ENCODE peak calls at places on chromosomes 7 and 10, in seven cellular contexts. Y is endothelial cell of umbilical vein, Z is gastrocnemius medialis, V is HCT116, L is right lobe of liver, U is tibial nerve, C is body of pancreas. G is an unnamed sample.

GRCh38 chr10:75508239-75508813 is 76.9 kb downstream of the LRMDA start:
- DNase-seq in Y (peak), Z (no peak), V (no peak), L (no peak), U (no peak), C (no peak), G (peak)

GRCh38 chr10:112951349-112952281 is 1.6 kb downstream of the TCF7L2 start:
- DNase-seq in Y (peak), Z (peak), V (peak), L (peak), U (peak), C (peak), G (peak)

GRCh38 chr10:86135191-86135590 is 231.4 kb downstream of the GRID1 start:
- DNase-seq in Y (no peak), Z (no peak), V (no peak), L (no peak), U (no peak), C (no peak), G (no peak)

GRCh38 chr7:111756687-111757178 is 194.4 kb upstream of the IMMP2L start:
- DNase-seq in Y (no peak), Z (peak), V (no peak), L (no peak), U (peak), C (peak), G (peak)

GRCh38 chr10:12907651-12908050 is 93.9 kb downstream of the CCDC3 start:
- DNase-seq in Y (peak), Z (no peak), V (no peak), L (no peak), U (no peak), C (no peak), G (no peak)

GRCh38 chr10:103616705-103617361 is 123.3 kb downstream of the NEURL1 start:
- DNase-seq in Y (no peak), Z (peak), V (no peak), L (peak), U (peak), C (peak), G (no peak)

GRCh38 chr7:148306759-148307158 is 283.8 kb upstream of the C7orf33 start:
- DNase-seq in Y (no peak), Z (no peak), V (no peak), L (no peak), U (no peak), C (no peak), G (no peak)

GRCh38 chr10:29617880-29618340 is 16.9 kb downstream of the SVIL start:
- DNase-seq in Y (no peak), Z (no peak), V (no peak), L (no peak), U (no peak), C (no peak), G (no peak)

GRCh38 chr10:71331736-71332135 is 12.7 kb downstream of the SLC29A3 start:
- DNase-seq in Y (no peak), Z (no peak), V (no peak), L (no peak), U (no peak), C (no peak), G (no peak)

GRCh38 chr7:143295870-143296269 is 7.7 kb downstream of the CASP2 start:
- DNase-seq in Y (peak), Z (no peak), V (no peak), L (no peak), U (no peak), C (no peak), G (no peak)

GRCh38 chr10:60943372-60944158 is 420 bp downstream of the RHOBTB1 start:
- DNase-seq in Y (peak), Z (peak), V (peak), L (peak), U (peak), C (peak), G (peak)

GRCh38 chr10:111231779-111232178 is 154.9 kb downstream of the ADRA2A start:
- DNase-seq in Y (no peak), Z (no peak), V (no peak), L (no peak), U (no peak), C (no peak), G (no peak)

GRCh38 chr7:71735961-71736556 is 604.1 kb downstream of the GALNT17 start:
- DNase-seq in Y (peak), Z (peak), V (peak), L (peak), U (peak), C (peak), G (peak)

GRCh38 chr7:36278069-36278766 is 111.4 kb upstream of the ANLN start:
- DNase-seq in Y (no peak), Z (no peak), V (no peak), L (peak), U (no peak), C (no peak), G (no peak)

GRCh38 chr10:132111871-132112341 is 46.2 kb downstream of the JAKMIP3 start:
- DNase-seq in Y (no peak), Z (no peak), V (no peak), L (peak), U (no peak), C (no peak), G (no peak)

GRCh38 chr7:115477193-115477651 is 553.3 kb downstream of the TFEC start:
- DNase-seq in Y (no peak), Z (no peak), V (no peak), L (no peak), U (no peak), C (no peak), G (no peak)

GRCh38 chr10:47164126-47164799 is 135.7 kb upstream of the GDF10 start:
- DNase-seq in Y (no peak), Z (no peak), V (no peak), L (no peak), U (no peak), C (no peak), G (peak)

GRCh38 chr10:131997366-131998049 is 15.8 kb upstream of the BNIP3 start:
- DNase-seq in Y (peak), Z (peak), V (no peak), L (peak), U (peak), C (peak), G (no peak)

GRCh38 chr7:110043514-110043913 is 1047.4 kb upstream of the LRRN3 start:
- DNase-seq in Y (no peak), Z (no peak), V (no peak), L (no peak), U (no peak), C (no peak), G (no peak)

GRCh38 chr10:96917628-96918027 is 85.5 kb downstream of the LCOR start:
- DNase-seq in Y (no peak), Z (no peak), V (no peak), L (no peak), U (no peak), C (no peak), G (no peak)

GRCh38 chr7:105664816-105665525 is 83.7 kb upstream of the EFCAB10 start:
- DNase-seq in Y (peak), Z (no peak), V (peak), L (no peak), U (no peak), C (peak), G (peak)

GRCh38 chr10:97385565-97385964 is 15.6 kb downstream of the RRP12 start:
- DNase-seq in Y (no peak), Z (no peak), V (no peak), L (no peak), U (no peak), C (no peak), G (no peak)

GRCh38 chr10:46033602-46034011 is 3.2 kb upstream of the NCOA4 start:
- DNase-seq in Y (peak), Z (no peak), V (no peak), L (no peak), U (no peak), C (peak), G (peak)

GRCh38 chr10:104318810-104319684 is 19.2 kb downstream of the ITPRIP start:
- DNase-seq in Y (no peak), Z (peak), V (no peak), L (no peak), U (peak), C (no peak), G (no peak)

GRCh38 chr10:12707461-12708185 is 293.9 kb downstream of the CCDC3 start:
- DNase-seq in Y (peak), Z (no peak), V (peak), L (peak), U (no peak), C (peak), G (peak)

GRCh38 chr10:31507427-31507826 is 188.4 kb downstream of the ZEB1 start:
- DNase-seq in Y (no peak), Z (no peak), V (no peak), L (no peak), U (no peak), C (no peak), G (no peak)

GRCh38 chr7:42611961-42612360 is 299.9 kb downstream of the C7orf25 start:
- DNase-seq in Y (no peak), Z (no peak), V (no peak), L (no peak), U (no peak), C (no peak), G (no peak)

GRCh38 chr7:42614636-42615035 is 297.2 kb downstream of the C7orf25 start:
- DNase-seq in Y (no peak), Z (no peak), V (no peak), L (no peak), U (no peak), C (no peak), G (no peak)

GRCh38 chr7:42617071-42617705 is 294.7 kb downstream of the C7orf25 start:
- DNase-seq in Y (no peak), Z (no peak), V (no peak), L (no peak), U (no peak), C (no peak), G (no peak)

GRCh38 chr7:42606217-42606905 is 305.5 kb downstream of the C7orf25 start:
- DNase-seq in Y (no peak), Z (no peak), V (no peak), L (no peak), U (no peak), C (no peak), G (no peak)

GRCh38 chr7:42611529-42611928 is 300.3 kb downstream of the C7orf25 start:
- DNase-seq in Y (no peak), Z (no peak), V (no peak), L (no peak), U (no peak), C (no peak), G (no peak)
- TF ChIP-seq POLR2A in Y (no peak), Z (no peak), V (no peak), L (no peak), U (no peak), C (no peak), G (no peak)

DNA sequence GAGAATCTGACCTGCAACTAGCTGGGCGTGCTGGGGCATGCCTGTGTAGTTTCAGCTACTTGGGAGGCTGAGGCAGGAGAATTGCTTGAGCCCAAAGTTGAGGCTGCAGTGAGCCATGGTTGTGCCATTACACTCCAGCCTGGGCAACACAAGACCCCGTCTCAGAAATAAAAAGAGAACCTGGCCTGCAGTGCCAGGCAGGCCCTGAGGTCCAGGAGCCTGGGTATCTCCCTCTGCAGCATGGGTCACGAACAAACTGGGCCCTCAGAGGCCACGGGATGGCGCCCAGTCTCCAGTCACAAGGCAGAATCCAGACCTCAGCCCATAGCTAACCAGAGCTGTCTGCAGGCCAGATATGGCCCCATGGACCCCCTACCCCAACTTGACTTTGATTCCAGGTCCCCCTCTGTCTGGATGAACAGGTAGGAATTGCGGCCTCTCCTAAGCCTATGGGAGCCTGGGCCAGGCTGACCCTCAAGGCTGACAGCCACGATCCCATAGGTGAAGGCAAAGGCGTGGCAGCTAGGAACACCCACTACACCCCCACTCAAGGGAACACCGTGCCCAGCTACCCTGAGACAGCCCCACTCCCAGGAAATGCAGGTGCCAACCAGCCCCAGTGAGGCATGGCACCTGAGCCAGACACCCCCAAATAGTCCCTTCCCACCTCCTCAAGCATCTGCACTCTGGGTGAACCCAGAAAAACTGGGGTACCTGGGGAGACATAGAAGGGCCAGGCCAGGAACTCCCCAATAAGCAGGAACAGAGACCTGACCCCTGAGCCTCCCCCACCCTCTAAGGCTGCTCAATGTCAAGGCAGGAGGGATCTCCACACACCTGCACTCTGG is 102.8 kb upstream of the TNRC18 start:
- DNase-seq in Y (peak), Z (peak), V (no peak), L (no peak), U (no peak), C (no peak), G (no peak)
- TF ChIP-seq POLR2A in Y (peak), Z (no peak), V (no peak), L (peak), U (no peak), C (peak), G (peak)

DNA sequence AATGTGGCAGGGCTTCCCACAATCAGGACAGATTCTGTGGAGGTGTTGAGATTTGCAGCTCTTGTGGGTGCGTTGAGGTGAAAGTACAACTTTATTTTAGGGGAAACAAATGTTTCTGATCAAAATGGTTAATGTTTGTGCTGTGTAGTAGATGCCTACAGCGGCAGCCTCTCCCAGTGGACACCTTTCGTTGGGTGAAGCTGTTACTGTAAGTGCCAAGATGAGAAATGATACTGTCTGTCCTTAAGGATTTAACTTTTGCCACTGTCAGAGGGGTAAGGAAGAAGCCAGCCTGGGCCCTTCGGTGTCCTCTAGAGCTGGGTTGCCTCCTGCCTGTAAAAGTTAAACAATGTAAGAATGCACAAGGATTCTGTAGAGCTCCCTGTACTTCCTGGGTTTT is 27.9 kb downstream of the DOCK1 start:
- DNase-seq in Y (no peak), Z (no peak), V (no peak), L (no peak), U (no peak), C (no peak), G (no peak)
- TF ChIP-seq POLR2A in Y (no peak), Z (no peak), V (no peak), L (no peak), U (no peak), C (no peak), G (no peak)

GRCh38 chr7:121214652-121215051 is 114.1 kb upstream of the WNT16 start:
- DNase-seq in Y (no peak), Z (no peak), V (no peak), L (no peak), U (no peak), C (no peak), G (no peak)

GRCh38 chr7:121211253-121211652 is 117.5 kb upstream of the WNT16 start:
- DNase-seq in Y (no peak), Z (no peak), V (no peak), L (no peak), U (no peak), C (no peak), G (no peak)

GRCh38 chr7:121212031-121212430 is 116.8 kb upstream of the WNT16 start:
- DNase-seq in Y (no peak), Z (no peak), V (no peak), L (no peak), U (no peak), C (no peak), G (no peak)
- TF ChIP-seq POLR2A in Y (no peak), Z (no peak), V (no peak), L (no peak), U (no peak), C (no peak), G (no peak)

DNA sequence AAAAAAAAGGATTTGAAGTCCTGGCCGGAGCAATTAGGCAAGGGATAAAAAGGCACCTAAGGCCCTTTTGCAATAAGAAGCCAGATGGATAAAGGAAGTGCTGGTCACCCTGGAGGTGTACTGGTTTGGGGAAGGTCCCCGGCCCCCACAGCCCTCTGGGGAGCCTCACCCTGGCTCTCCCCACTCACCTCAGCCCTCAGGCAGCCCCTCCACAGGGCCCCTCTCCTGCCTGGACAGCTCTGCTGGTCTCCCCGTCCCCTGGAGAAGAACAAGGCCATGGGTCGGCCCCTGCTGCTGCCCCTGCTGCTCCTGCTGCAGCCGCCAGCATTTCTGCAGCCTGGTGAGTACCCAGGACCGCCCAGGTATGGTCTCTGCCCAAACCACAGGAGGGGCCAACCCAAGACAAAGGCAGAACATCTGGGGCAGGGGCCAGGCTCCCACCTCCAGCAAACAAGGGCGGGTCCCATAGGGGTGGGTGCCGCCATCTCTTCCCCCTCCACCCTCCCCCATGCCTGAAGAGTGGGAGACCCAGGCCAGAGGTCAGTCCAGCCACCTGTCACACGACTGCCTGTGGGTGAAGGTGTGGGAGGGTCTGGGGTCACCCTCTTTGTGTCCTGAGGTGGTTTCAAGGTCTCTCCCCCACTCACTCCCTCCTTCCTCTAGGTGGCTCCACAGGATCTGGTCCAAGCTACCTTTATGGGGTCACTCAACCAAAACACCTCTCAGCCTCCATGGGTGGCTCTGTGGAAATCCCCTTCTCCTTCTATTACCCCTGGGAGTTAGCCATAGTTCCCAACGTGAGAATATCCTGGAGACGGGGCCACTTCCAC is at the start of gene PILRB:
- DNase-seq in Y (no peak), Z (no peak), V (no peak), L (no peak), U (no peak), C (no peak), G (no peak)
- TF ChIP-seq POLR2A in Y (no peak), Z (no peak), V (no peak), L (no peak), U (no peak), C (no peak), G (no peak)

GRCh38 chr7:70523626-70524351 is 608.2 kb upstream of the GALNT17 start:
- DNase-seq in Y (no peak), Z (no peak), V (no peak), L (no peak), U (no peak), C (no peak), G (no peak)

GRCh38 chr7:70525991-70526390 is 606.0 kb upstream of the GALNT17 start:
- DNase-seq in Y (no peak), Z (no peak), V (no peak), L (no peak), U (no peak), C (no peak), G (no peak)

DNA sequence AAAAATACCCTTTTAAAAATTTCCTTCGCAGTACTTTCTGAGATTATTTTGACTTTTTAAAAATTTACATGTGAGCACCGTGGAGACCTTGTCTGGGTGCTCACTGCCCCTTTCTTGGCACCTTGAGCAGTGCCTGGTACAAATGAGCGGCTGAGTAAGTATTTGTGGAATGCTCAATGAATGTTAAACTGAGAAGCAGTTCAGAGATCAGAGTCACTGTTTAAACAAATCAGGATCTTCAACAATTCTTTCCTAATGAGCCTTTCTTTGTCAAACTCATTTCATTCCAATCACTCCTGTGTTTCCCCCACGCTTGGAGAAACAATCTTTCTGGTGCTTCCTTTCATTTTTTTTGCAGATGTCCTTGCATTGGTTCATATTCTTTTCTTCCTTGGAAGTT is 611.3 kb upstream of the GALNT17 start:
- DNase-seq in Y (no peak), Z (no peak), V (no peak), L (no peak), U (no peak), C (no peak), G (no peak)
- TF ChIP-seq POLR2A in Y (no peak), Z (no peak), V (no peak), L (no peak), U (no peak), C (no peak), G (no peak)

DNA sequence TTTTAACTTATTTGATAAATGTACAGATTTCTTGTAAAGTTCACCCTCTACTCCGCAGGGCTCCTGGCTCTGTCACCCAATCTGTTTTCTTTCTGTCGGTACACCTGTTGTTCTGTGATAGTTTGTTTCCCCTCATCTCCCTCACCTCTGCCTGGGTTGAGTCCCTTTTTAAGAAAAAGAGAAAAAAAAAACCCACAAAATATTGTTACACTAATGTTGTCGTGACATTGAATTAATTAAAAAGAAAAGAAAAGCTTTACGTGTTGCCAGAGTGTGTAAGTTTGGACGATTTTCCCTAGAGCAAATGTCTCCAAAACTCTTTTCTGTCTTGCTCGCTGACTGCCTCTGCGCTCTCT is 3.4 kb downstream of the HMX3 start:
- DNase-seq in Y (no peak), Z (no peak), V (no peak), L (no peak), U (no peak), C (no peak), G (no peak)
- TF ChIP-seq POLR2A in Y (no peak), Z (no peak), V (no peak), L (no peak), U (no peak), C (no peak), G (no peak)

GRCh38 chr7:139241258-139241657 is 10.2 kb downstream of the UBN2 start:
- DNase-seq in Y (no peak), Z (no peak), V (no peak), L (no peak), U (no peak), C (no peak), G (no peak)
- TF ChIP-seq POLR2A in Y (no peak), Z (no peak), V (no peak), L (no peak), U (no peak), C (no peak), G (no peak)